ENCODE peak calls at places on chromosomes 4 and X, in seven cellular contexts. S is MCF 10A; D is fibroblast of mammary gland; I is psoas muscle; Q is thoracic aorta; X is stimulated activated CD4-positive, alpha-beta T cell treated with anti-CD3 and anti-CD28 coated beads, Interleukin-1b, Interleukin-23, amount 100 ng/mL, for 24 hours; E is NCI-H1105. B is an unnamed sample.

GRCh38 chr4:99457270-99457669 is 22.1 kb upstream of the ADH7 start:
- DNase-seq in Q (no peak), X (no peak), E (no peak), D (no peak), S (no peak), I (no peak), B (no peak)

GRCh38 chr4:67080158-67080557 is 465.1 kb downstream of the CENPC start:
- DNase-seq in Q (no peak), I (no peak), E (no peak), X (no peak), D (no peak), S (no peak), B (no peak)

GRCh38 chrX:65679071-65679540 is 11.7 kb downstream of the MSN start:
- DNase-seq in D (peak), E (no peak), S (peak), X (no peak), I (peak), Q (no peak), B (no peak)

GRCh38 chr4:112532267-112532666 is 16.3 kb upstream of the NEUROG2 start:
- DNase-seq in I (no peak), S (peak), D (peak), Q (no peak), E (no peak), X (no peak), B (no peak)

GRCh38 chr4:103591839-103592238 is 127.9 kb downstream of the TACR3 start:
- DNase-seq in Q (no peak), E (no peak), I (no peak), S (no peak), D (no peak), X (no peak), B (no peak)

GRCh38 chr4:123244233-123244632 is 152.4 kb upstream of the SPRY1 start:
- DNase-seq in I (peak), D (peak), X (no peak), E (no peak), S (peak), Q (no peak), B (no peak)

GRCh38 chrX:48490661-48491060 is 14.7 kb downstream of the FTSJ1 start:
- DNase-seq in D (peak), X (no peak), I (no peak), Q (no peak), E (no peak), S (peak), B (no peak)

GRCh38 chr4:8238515-8239053 is 31.0 kb upstream of the HTRA3 start:
- DNase-seq in I (no peak), X (no peak), Q (no peak), D (no peak), S (no peak), E (no peak), B (no peak)

GRCh38 chrX:67732864-67733263 is 189.0 kb downstream of the AR start:
- DNase-seq in S (no peak), D (no peak), Q (no peak), E (no peak), X (no peak), I (no peak), B (no peak)

GRCh38 chr4:52572936-52573485 is 86.1 kb downstream of the USP46 start:
- DNase-seq in E (no peak), Q (no peak), S (peak), X (no peak), I (no peak), D (peak), B (no peak)

GRCh38 chr4:111512081-111512774 is 633.0 kb upstream of the FAM241A start:
- DNase-seq in E (no peak), S (peak), Q (no peak), X (no peak), I (no peak), D (peak), B (no peak)

GRCh38 chr4:3719836-3720235 is 46.3 kb upstream of the ADRA2C start:
- DNase-seq in X (no peak), I (no peak), S (no peak), D (no peak), Q (no peak), E (no peak), B (no peak)

GRCh38 chr4:42786350-42787070 is 106.0 kb upstream of the GRXCR1 start:
- DNase-seq in D (no peak), E (no peak), I (no peak), X (no peak), Q (no peak), S (no peak), B (no peak)

GRCh38 chrX:32778965-32779364 is 432.4 kb downstream of the DMD start:
- DNase-seq in Q (no peak), D (no peak), S (no peak), E (no peak), I (no peak), X (no peak), B (no peak)

GRCh38 chr4:47274931-47275330 is 188.6 kb downstream of the COMMD8 start:
- DNase-seq in Q (no peak), D (no peak), X (no peak), E (no peak), I (no peak), S (no peak), B (no peak)

GRCh38 chr4:141119071-141119470 is 14.2 kb downstream of the RNF150 start:
- DNase-seq in I (no peak), X (no peak), S (no peak), E (no peak), D (no peak), Q (no peak), B (no peak)

GRCh38 chrX:109336141-109336540 is 145.7 kb downstream of the GUCY2F start:
- DNase-seq in X (no peak), I (no peak), S (no peak), Q (no peak), E (no peak), D (no peak), B (no peak)

GRCh38 chr4:11741190-11741652 is 312.5 kb upstream of the HS3ST1 start:
- DNase-seq in X (no peak), Q (no peak), I (no peak), S (peak), D (peak), E (no peak), B (no peak)

GRCh38 chrX:84188320-84188834 is 378 bp upstream of the RPS6KA6 start:
- DNase-seq in Q (no peak), D (peak), S (no peak), I (peak), E (peak), X (no peak), B (no peak)

GRCh38 chrX:47143894-47144625 is 442 bp downstream of the NDUFB11 start:
- DNase-seq in S (no peak), D (peak), X (no peak), I (peak), Q (no peak), E (peak), B (no peak)

GRCh38 chr4:80189956-80190671 is 7.2 kb upstream of the PRDM8 start:
- DNase-seq in Q (no peak), X (no peak), D (no peak), S (no peak), I (no peak), E (no peak), B (no peak)

GRCh38 chr4:1505511-1506451 is 99.5 kb upstream of the NKX1-1 start:
- DNase-seq in Q (no peak), E (no peak), X (no peak), I (no peak), D (no peak), S (no peak), B (no peak)

GRCh38 chrX:23100826-23101225 is 101.1 kb downstream of the DDX53 start:
- DNase-seq in I (no peak), S (no peak), X (no peak), D (no peak), E (no peak), Q (no peak), B (no peak)

GRCh38 chr4:188941524-188942109 is 802.4 kb downstream of the TRIML1 start:
- DNase-seq in X (no peak), I (no peak), E (no peak), Q (no peak), S (peak), D (peak), B (no peak)

GRCh38 chr4:97589481-97590196 is 553.6 kb downstream of the STPG2 start:
- DNase-seq in S (peak), X (no peak), E (no peak), I (no peak), Q (no peak), D (no peak), B (no peak)

GRCh38 chrX:13369541-13370140 is 49.8 kb upstream of the ATXN3L start:
- DNase-seq in X (no peak), I (no peak), E (peak), Q (no peak), D (no peak), S (no peak), B (no peak)

GRCh38 chr4:173448103-173448502 is 49.2 kb upstream of the SCRG1 start:
- DNase-seq in D (peak), Q (no peak), I (peak), E (peak), X (no peak), S (no peak), B (no peak)

GRCh38 chr4:67291639-67292038 is 253.7 kb downstream of the CENPC start:
- DNase-seq in S (no peak), I (no peak), E (no peak), X (no peak), D (no peak), Q (no peak), B (no peak)

B was measured in NCI-H1048.